ENCODE peak calls at places on chromosomes 4 and X, in seven cellular contexts. R is small intestine; L is nephron progenitor cell; V is amniotic stem cell; W is HTR-8/SVneo; D is activated T-helper 1 cell treated with anti-CD3 and anti-CD28 coated beads, Interleukin-12 subunit alpha, Interleukin-12 subunit beta, Interleukin-2, Interleukin-4 antibody, amounts not matched to agents 30 ng/mL and 10 ng/mL and 1 ng/mL, durations not matched to agents 14 hours and 24 hours and 36 hours; J is endodermal cell. I is an unnamed sample.

GRCh38 chrX:2547746-2548145 is 47.0 kb upstream of the DHRSX start:
- DNase-seq in R (no peak), L (no peak), V (no peak), W (no peak), D (no peak), J (no peak), I (no peak)

GRCh38 chr4:154124539-154125255 is 335.8 kb upstream of the SFRP2 start:
- DNase-seq in R (no peak), L (no peak), V (peak), W (no peak), D (no peak), J (no peak), I (no peak)

GRCh38 chr4:173218411-173219125 is 50.0 kb downstream of the GALNT7 start:
- DNase-seq in R (no peak), L (no peak), V (no peak), W (peak), D (no peak), J (no peak), I (no peak)

GRCh38 chr4:63814171-63814964 is 594.9 kb downstream of the TECRL start:
- DNase-seq in R (no peak), L (no peak), V (no peak), W (no peak), D (no peak), J (peak), I (no peak)

GRCh38 chr4:166637816-166638215 is 596.5 kb downstream of the SPOCK3 start:
- DNase-seq in R (no peak), L (no peak), V (no peak), W (no peak), D (no peak), J (no peak), I (no peak)

GRCh38 chr4:185304944-185305690 is 90.6 kb downstream of the LRP2BP start:
- DNase-seq in R (peak), L (no peak), V (no peak), W (no peak), D (no peak), J (peak), I (peak)

GRCh38 chr4:108148316-108148715 is 20.4 kb downstream of the LEF1 start:
- DNase-seq in R (no peak), L (no peak), V (no peak), W (no peak), D (no peak), J (no peak), I (no peak)

GRCh38 chrX:15854080-15854655 is 445 bp downstream of the AP1S2 start:
- DNase-seq in R (peak), L (peak), V (peak), W (peak), D (peak), J (peak), I (peak)

GRCh38 chrX:77572322-77572721 is 125.1 kb downstream of the FGF16 start:
- DNase-seq in R (no peak), L (no peak), V (no peak), W (peak), D (no peak), J (no peak), I (no peak)

I was measured in T follicular helper cell.